ENCODE peak calls at places on chromosomes 3 and 15, in eight cellular contexts. One of them, this sample, is unnamed.

GRCh38 chr3:171178714-171179113 is 152.2 kb upstream of the SLC2A2 start:
- DNase-seq in BE2C: no peak
- DNase-seq in fibroblast of villous mesenchyme: peak
- DNase-seq in COR-L47: no peak
- DNase-seq in HL-60: no peak
- DNase-seq in stimulated activated naive CD4-positive, alpha-beta T cell: no peak
- DNase-seq in cortex of kidney: no peak
- DNase-seq in effector CD4-positive, alpha-beta T cell: no peak
- DNase-seq in this sample: no peak

GRCh38 chr15:79283252-79284048 is 928 bp downstream of the ANKRD34C start:
- DNase-seq in BE2C: peak
- DNase-seq in fibroblast of villous mesenchyme: peak
- DNase-seq in COR-L47: no peak
- DNase-seq in HL-60: peak
- DNase-seq in stimulated activated naive CD4-positive, alpha-beta T cell: no peak
- DNase-seq in cortex of kidney: no peak
- DNase-seq in effector CD4-positive, alpha-beta T cell: no peak
- DNase-seq in this sample: no peak

GRCh38 chr3:41182504-41183059 is 16.7 kb upstream of the CTNNB1 start:
- DNase-seq in BE2C: no peak
- DNase-seq in fibroblast of villous mesenchyme: no peak
- DNase-seq in COR-L47: no peak
- DNase-seq in HL-60: no peak
- DNase-seq in stimulated activated naive CD4-positive, alpha-beta T cell: no peak
- DNase-seq in cortex of kidney: no peak
- DNase-seq in effector CD4-positive, alpha-beta T cell: no peak
- DNase-seq in this sample: no peak

GRCh38 chr15:44081223-44082013 is 113.7 kb downstream of the FRMD5 start:
- DNase-seq in BE2C: no peak
- DNase-seq in fibroblast of villous mesenchyme: peak
- DNase-seq in COR-L47: no peak
- DNase-seq in HL-60: no peak
- DNase-seq in stimulated activated naive CD4-positive, alpha-beta T cell: no peak
- DNase-seq in cortex of kidney: no peak
- DNase-seq in effector CD4-positive, alpha-beta T cell: no peak
- DNase-seq in this sample: no peak

GRCh38 chr15:58393196-58393790 is 38.5 kb upstream of the LIPC start:
- DNase-seq in BE2C: no peak
- DNase-seq in fibroblast of villous mesenchyme: peak
- DNase-seq in COR-L47: no peak
- DNase-seq in HL-60: no peak
- DNase-seq in stimulated activated naive CD4-positive, alpha-beta T cell: no peak
- DNase-seq in cortex of kidney: no peak
- DNase-seq in effector CD4-positive, alpha-beta T cell: no peak
- DNase-seq in this sample: no peak

GRCh38 chr3:24185738-24186384 is 240.8 kb downstream of the NR1D2 start:
- DNase-seq in BE2C: peak
- DNase-seq in fibroblast of villous mesenchyme: peak
- DNase-seq in COR-L47: peak
- DNase-seq in HL-60: peak
- DNase-seq in stimulated activated naive CD4-positive, alpha-beta T cell: no peak
- DNase-seq in cortex of kidney: no peak
- DNase-seq in effector CD4-positive, alpha-beta T cell: no peak
- DNase-seq in this sample: no peak

GRCh38 chr3:15708882-15709677 is 88.7 kb downstream of the ANKRD28 start:
- DNase-seq in BE2C: no peak
- DNase-seq in fibroblast of villous mesenchyme: peak
- DNase-seq in COR-L47: no peak
- DNase-seq in HL-60: peak
- DNase-seq in stimulated activated naive CD4-positive, alpha-beta T cell: no peak
- DNase-seq in cortex of kidney: no peak
- DNase-seq in effector CD4-positive, alpha-beta T cell: no peak
- DNase-seq in this sample: no peak

GRCh38 chr3:172268896-172269295 is 179.4 kb downstream of the GHSR start:
- DNase-seq in BE2C: no peak
- DNase-seq in fibroblast of villous mesenchyme: no peak
- DNase-seq in COR-L47: no peak
- DNase-seq in HL-60: no peak
- DNase-seq in stimulated activated naive CD4-positive, alpha-beta T cell: no peak
- DNase-seq in cortex of kidney: no peak
- DNase-seq in effector CD4-positive, alpha-beta T cell: no peak
- DNase-seq in this sample: no peak

GRCh38 chr3:174430986-174431385 is 428.1 kb upstream of the NAALADL2 start:
- DNase-seq in BE2C: no peak
- DNase-seq in fibroblast of villous mesenchyme: no peak
- DNase-seq in COR-L47: no peak
- DNase-seq in HL-60: no peak
- DNase-seq in stimulated activated naive CD4-positive, alpha-beta T cell: no peak
- DNase-seq in cortex of kidney: no peak
- DNase-seq in effector CD4-positive, alpha-beta T cell: no peak
- DNase-seq in this sample: no peak

GRCh38 chr3:127214990-127215389 is 22.1 kb downstream of the PRR23E start:
- DNase-seq in BE2C: no peak
- DNase-seq in fibroblast of villous mesenchyme: no peak
- DNase-seq in COR-L47: no peak
- DNase-seq in HL-60: no peak
- DNase-seq in stimulated activated naive CD4-positive, alpha-beta T cell: no peak
- DNase-seq in cortex of kidney: no peak
- DNase-seq in effector CD4-positive, alpha-beta T cell: no peak
- DNase-seq in this sample: no peak

GRCh38 chr3:66276705-66277274 is 56.0 kb downstream of the SLC25A26 start:
- DNase-seq in BE2C: peak
- DNase-seq in fibroblast of villous mesenchyme: peak
- DNase-seq in COR-L47: peak
- DNase-seq in HL-60: peak
- DNase-seq in stimulated activated naive CD4-positive, alpha-beta T cell: peak
- DNase-seq in cortex of kidney: no peak
- DNase-seq in effector CD4-positive, alpha-beta T cell: peak
- DNase-seq in this sample: peak

GRCh38 chr3:46950177-46950576 is 26.4 kb downstream of the CCDC12 start:
- DNase-seq in BE2C: no peak
- DNase-seq in fibroblast of villous mesenchyme: no peak
- DNase-seq in COR-L47: no peak
- DNase-seq in HL-60: no peak
- DNase-seq in stimulated activated naive CD4-positive, alpha-beta T cell: no peak
- DNase-seq in cortex of kidney: no peak
- DNase-seq in effector CD4-positive, alpha-beta T cell: no peak
- DNase-seq in this sample: no peak

GRCh38 chr3:126859415-126860246 is 123.3 kb upstream of the PLXNA1 start:
- DNase-seq in BE2C: no peak
- DNase-seq in fibroblast of villous mesenchyme: no peak
- DNase-seq in COR-L47: no peak
- DNase-seq in HL-60: no peak
- DNase-seq in stimulated activated naive CD4-positive, alpha-beta T cell: no peak
- DNase-seq in cortex of kidney: no peak
- DNase-seq in effector CD4-positive, alpha-beta T cell: no peak
- DNase-seq in this sample: no peak

GRCh38 chr3:40309925-40310635 is 573 bp downstream of the EIF1B start:
- DNase-seq in BE2C: peak
- DNase-seq in fibroblast of villous mesenchyme: peak
- DNase-seq in COR-L47: no peak
- DNase-seq in HL-60: peak
- DNase-seq in stimulated activated naive CD4-positive, alpha-beta T cell: no peak
- DNase-seq in cortex of kidney: no peak
- DNase-seq in effector CD4-positive, alpha-beta T cell: peak
- DNase-seq in this sample: no peak

GRCh38 chr3:50714953-50715352 is 40.2 kb downstream of the DOCK3 start:
- DNase-seq in BE2C: peak
- DNase-seq in fibroblast of villous mesenchyme: no peak
- DNase-seq in COR-L47: no peak
- DNase-seq in HL-60: no peak
- DNase-seq in stimulated activated naive CD4-positive, alpha-beta T cell: no peak
- DNase-seq in cortex of kidney: no peak
- DNase-seq in effector CD4-positive, alpha-beta T cell: no peak
- DNase-seq in this sample: no peak

GRCh38 chr15:69976366-69976994 is 121.2 kb downstream of the TLE3 start:
- DNase-seq in BE2C: no peak
- DNase-seq in fibroblast of villous mesenchyme: peak
- DNase-seq in COR-L47: no peak
- DNase-seq in HL-60: peak
- DNase-seq in stimulated activated naive CD4-positive, alpha-beta T cell: no peak
- DNase-seq in cortex of kidney: no peak
- DNase-seq in effector CD4-positive, alpha-beta T cell: peak
- DNase-seq in this sample: no peak

GRCh38 chr3:12141350-12141749 is 17.4 kb downstream of the TIMP4 start:
- DNase-seq in BE2C: no peak
- DNase-seq in fibroblast of villous mesenchyme: no peak
- DNase-seq in COR-L47: no peak
- DNase-seq in HL-60: no peak
- DNase-seq in stimulated activated naive CD4-positive, alpha-beta T cell: no peak
- DNase-seq in cortex of kidney: no peak
- DNase-seq in effector CD4-positive, alpha-beta T cell: no peak
- DNase-seq in this sample: no peak

GRCh38 chr3:195291121-195291520 is 20.2 kb upstream of the XXYLT1 start:
- DNase-seq in BE2C: no peak
- DNase-seq in fibroblast of villous mesenchyme: no peak
- DNase-seq in COR-L47: no peak
- DNase-seq in HL-60: no peak
- DNase-seq in stimulated activated naive CD4-positive, alpha-beta T cell: no peak
- DNase-seq in cortex of kidney: no peak
- DNase-seq in effector CD4-positive, alpha-beta T cell: no peak
- DNase-seq in this sample: no peak

GRCh38 chr15:33795076-33795475 is 173.2 kb upstream of the CHRM5 start:
- DNase-seq in BE2C: no peak
- DNase-seq in fibroblast of villous mesenchyme: no peak
- DNase-seq in COR-L47: no peak
- DNase-seq in HL-60: no peak
- DNase-seq in stimulated activated naive CD4-positive, alpha-beta T cell: no peak
- DNase-seq in cortex of kidney: no peak
- DNase-seq in effector CD4-positive, alpha-beta T cell: no peak
- DNase-seq in this sample: no peak

GRCh38 chr3:16456784-16457415 is 56.6 kb downstream of the RFTN1 start:
- DNase-seq in BE2C: no peak
- DNase-seq in fibroblast of villous mesenchyme: peak
- DNase-seq in COR-L47: no peak
- DNase-seq in HL-60: no peak
- DNase-seq in stimulated activated naive CD4-positive, alpha-beta T cell: no peak
- DNase-seq in cortex of kidney: no peak
- DNase-seq in effector CD4-positive, alpha-beta T cell: no peak
- DNase-seq in this sample: no peak

This sample was measured in T-helper 22 cell.